ENCODE peak calls at places on chromosomes 5 and 9, in eight cellular contexts. One of them, this sample, is unnamed.

GRCh38 chr5:65483474-65484346 is 2.0 kb upstream of the ADAMTS6 start:
- DNase-seq in effector CD8-positive, alpha-beta T cell: no peak
- DNase-seq in NCI-H774: peak; percentile 48
- DNase-seq in left lobe of liver: no peak
- DNase-seq in stimulated activated CD8-positive, alpha-beta memory T cell treated with anti-CD3 and anti-CD28 coated beads, Interleukin-2, amount 100 ng/mL, for 1 hour: no peak
- DNase-seq in effector CD4-positive, alpha-beta T cell: no peak
- DNase-seq in lower lobe of right lung: no peak
- DNase-seq in tibial nerve: no peak
- DNase-seq in this sample: no peak

GRCh38 chr5:136035837-136036236 is 7.0 kb downstream of the TGFBI start:
- DNase-seq in effector CD8-positive, alpha-beta T cell: no peak
- DNase-seq in effector CD4-positive, alpha-beta T cell: no peak
- DNase-seq in stimulated activated CD8-positive, alpha-beta memory T cell treated with anti-CD3 and anti-CD28 coated beads, Interleukin-2, amount 100 ng/mL, for 1 hour: no peak
- DNase-seq in lower lobe of right lung: no peak
- DNase-seq in NCI-H774: no peak
- DNase-seq in left lobe of liver: no peak
- DNase-seq in tibial nerve: no peak
- DNase-seq in this sample: no peak

GRCh38 chr5:16013334-16014065 is 166.1 kb downstream of the MARCHF11 start:
- DNase-seq in NCI-H774: no peak
- DNase-seq in left lobe of liver: no peak
- DNase-seq in effector CD8-positive, alpha-beta T cell: no peak
- DNase-seq in stimulated activated CD8-positive, alpha-beta memory T cell treated with anti-CD3 and anti-CD28 coated beads, Interleukin-2, amount 100 ng/mL, for 1 hour: no peak
- DNase-seq in lower lobe of right lung: no peak
- DNase-seq in effector CD4-positive, alpha-beta T cell: no peak
- DNase-seq in tibial nerve: no peak
- DNase-seq in this sample: no peak

GRCh38 chr5:141476132-141476909 is 555 bp downstream of the PCDHGC3 start:
- DNase-seq in lower lobe of right lung: peak; percentile 61
- DNase-seq in NCI-H774: peak; percentile 5
- DNase-seq in stimulated activated CD8-positive, alpha-beta memory T cell treated with anti-CD3 and anti-CD28 coated beads, Interleukin-2, amount 100 ng/mL, for 1 hour: no peak
- DNase-seq in effector CD8-positive, alpha-beta T cell: no peak
- DNase-seq in effector CD4-positive, alpha-beta T cell: no peak
- DNase-seq in tibial nerve: peak; percentile 41
- DNase-seq in left lobe of liver: peak; percentile 55
- DNase-seq in this sample: peak; percentile 47

GRCh38 chr9:114602620-114603019 is 8.5 kb upstream of the TMEM268 start:
- DNase-seq in effector CD4-positive, alpha-beta T cell: no peak
- DNase-seq in tibial nerve: no peak
- DNase-seq in NCI-H774: no peak
- DNase-seq in effector CD8-positive, alpha-beta T cell: no peak
- DNase-seq in lower lobe of right lung: no peak
- DNase-seq in left lobe of liver: peak; percentile 80
- DNase-seq in stimulated activated CD8-positive, alpha-beta memory T cell treated with anti-CD3 and anti-CD28 coated beads, Interleukin-2, amount 100 ng/mL, for 1 hour: no peak
- DNase-seq in this sample: peak; percentile 65

GRCh38 chr5:35281613-35282012 is 51.3 kb upstream of the PRLR start:
- DNase-seq in effector CD8-positive, alpha-beta T cell: no peak
- DNase-seq in tibial nerve: no peak
- DNase-seq in stimulated activated CD8-positive, alpha-beta memory T cell treated with anti-CD3 and anti-CD28 coated beads, Interleukin-2, amount 100 ng/mL, for 1 hour: no peak
- DNase-seq in lower lobe of right lung: no peak
- DNase-seq in left lobe of liver: no peak
- DNase-seq in NCI-H774: no peak
- DNase-seq in effector CD4-positive, alpha-beta T cell: no peak
- DNase-seq in this sample: no peak

GRCh38 chr9:113857875-113858274 is 18.2 kb upstream of the ZNF618 start:
- DNase-seq in left lobe of liver: no peak
- DNase-seq in stimulated activated CD8-positive, alpha-beta memory T cell treated with anti-CD3 and anti-CD28 coated beads, Interleukin-2, amount 100 ng/mL, for 1 hour: no peak
- DNase-seq in effector CD8-positive, alpha-beta T cell: no peak
- DNase-seq in tibial nerve: no peak
- DNase-seq in NCI-H774: no peak
- DNase-seq in effector CD4-positive, alpha-beta T cell: no peak
- DNase-seq in lower lobe of right lung: peak; percentile 54
- DNase-seq in this sample: no peak

GRCh38 chr9:89372230-89372816 is 54.0 kb downstream of the SECISBP2 start:
- DNase-seq in stimulated activated CD8-positive, alpha-beta memory T cell treated with anti-CD3 and anti-CD28 coated beads, Interleukin-2, amount 100 ng/mL, for 1 hour: no peak
- DNase-seq in effector CD8-positive, alpha-beta T cell: peak; percentile 35
- DNase-seq in tibial nerve: no peak
- DNase-seq in NCI-H774: no peak
- DNase-seq in left lobe of liver: no peak
- DNase-seq in lower lobe of right lung: no peak
- DNase-seq in effector CD4-positive, alpha-beta T cell: peak; percentile 31
- DNase-seq in this sample: no peak

GRCh38 chr5:95901676-95902646 is 59.7 kb downstream of the ELL2 start:
- DNase-seq in stimulated activated CD8-positive, alpha-beta memory T cell treated with anti-CD3 and anti-CD28 coated beads, Interleukin-2, amount 100 ng/mL, for 1 hour: no peak
- DNase-seq in lower lobe of right lung: no peak
- DNase-seq in tibial nerve: no peak
- DNase-seq in effector CD8-positive, alpha-beta T cell: no peak
- DNase-seq in NCI-H774: no peak
- DNase-seq in effector CD4-positive, alpha-beta T cell: no peak
- DNase-seq in left lobe of liver: no peak
- DNase-seq in this sample: no peak

GRCh38 chr5:36033050-36033449 is 33.6 kb downstream of the UGT3A2 start:
- DNase-seq in stimulated activated CD8-positive, alpha-beta memory T cell treated with anti-CD3 and anti-CD28 coated beads, Interleukin-2, amount 100 ng/mL, for 1 hour: no peak
- DNase-seq in effector CD8-positive, alpha-beta T cell: no peak
- DNase-seq in left lobe of liver: no peak
- DNase-seq in effector CD4-positive, alpha-beta T cell: no peak
- DNase-seq in NCI-H774: no peak
- DNase-seq in tibial nerve: no peak
- DNase-seq in lower lobe of right lung: no peak
- DNase-seq in this sample: no peak

GRCh38 chr9:88766778-88767503 is 224.3 kb upstream of the S1PR3 start:
- DNase-seq in effector CD4-positive, alpha-beta T cell: no peak
- DNase-seq in tibial nerve: no peak
- DNase-seq in NCI-H774: no peak
- DNase-seq in stimulated activated CD8-positive, alpha-beta memory T cell treated with anti-CD3 and anti-CD28 coated beads, Interleukin-2, amount 100 ng/mL, for 1 hour: no peak
- DNase-seq in lower lobe of right lung: no peak
- DNase-seq in effector CD8-positive, alpha-beta T cell: no peak
- DNase-seq in left lobe of liver: no peak
- DNase-seq in this sample: no peak

GRCh38 chr5:154862766-154863165 is 4.3 kb downstream of the CNOT8 start:
- DNase-seq in lower lobe of right lung: no peak
- DNase-seq in stimulated activated CD8-positive, alpha-beta memory T cell treated with anti-CD3 and anti-CD28 coated beads, Interleukin-2, amount 100 ng/mL, for 1 hour: no peak
- DNase-seq in effector CD4-positive, alpha-beta T cell: no peak
- DNase-seq in NCI-H774: no peak
- DNase-seq in tibial nerve: no peak
- DNase-seq in left lobe of liver: no peak
- DNase-seq in effector CD8-positive, alpha-beta T cell: no peak
- DNase-seq in this sample: no peak

GRCh38 chr5:31854625-31855526 is 215.9 kb downstream of the PDZD2 start:
- DNase-seq in stimulated activated CD8-positive, alpha-beta memory T cell treated with anti-CD3 and anti-CD28 coated beads, Interleukin-2, amount 100 ng/mL, for 1 hour: no peak
- DNase-seq in lower lobe of right lung: peak; percentile 69
- DNase-seq in left lobe of liver: no peak
- DNase-seq in NCI-H774: no peak
- DNase-seq in effector CD4-positive, alpha-beta T cell: no peak
- DNase-seq in effector CD8-positive, alpha-beta T cell: no peak
- DNase-seq in tibial nerve: peak; percentile 32
- DNase-seq in this sample: no peak

GRCh38 chr5:115402822-115403577 is 106.5 kb upstream of the CCDC112 start:
- DNase-seq in lower lobe of right lung: no peak
- DNase-seq in effector CD4-positive, alpha-beta T cell: no peak
- DNase-seq in left lobe of liver: no peak
- DNase-seq in effector CD8-positive, alpha-beta T cell: no peak
- DNase-seq in tibial nerve: no peak
- DNase-seq in stimulated activated CD8-positive, alpha-beta memory T cell treated with anti-CD3 and anti-CD28 coated beads, Interleukin-2, amount 100 ng/mL, for 1 hour: no peak
- DNase-seq in NCI-H774: no peak
- DNase-seq in this sample: no peak

GRCh38 chr9:121642758-121643157 is 8.7 kb upstream of the DAB2IP start:
- DNase-seq in lower lobe of right lung: no peak
- DNase-seq in effector CD8-positive, alpha-beta T cell: no peak
- DNase-seq in effector CD4-positive, alpha-beta T cell: no peak
- DNase-seq in tibial nerve: no peak
- DNase-seq in left lobe of liver: no peak
- DNase-seq in stimulated activated CD8-positive, alpha-beta memory T cell treated with anti-CD3 and anti-CD28 coated beads, Interleukin-2, amount 100 ng/mL, for 1 hour: no peak
- DNase-seq in NCI-H774: no peak
- DNase-seq in this sample: no peak

GRCh38 chr9:115121140-115121710 is 3.3 kb upstream of the TNC start:
- DNase-seq in tibial nerve: no peak
- DNase-seq in stimulated activated CD8-positive, alpha-beta memory T cell treated with anti-CD3 and anti-CD28 coated beads, Interleukin-2, amount 100 ng/mL, for 1 hour: no peak
- DNase-seq in lower lobe of right lung: no peak
- DNase-seq in left lobe of liver: no peak
- DNase-seq in effector CD4-positive, alpha-beta T cell: no peak
- DNase-seq in effector CD8-positive, alpha-beta T cell: no peak
- DNase-seq in NCI-H774: no peak
- DNase-seq in this sample: no peak

GRCh38 chr9:136297016-136297691 is 6.7 kb downstream of the CCDC187 start:
- DNase-seq in tibial nerve: no peak
- DNase-seq in stimulated activated CD8-positive, alpha-beta memory T cell treated with anti-CD3 and anti-CD28 coated beads, Interleukin-2, amount 100 ng/mL, for 1 hour: no peak
- DNase-seq in effector CD4-positive, alpha-beta T cell: no peak
- DNase-seq in NCI-H774: peak; percentile 81
- DNase-seq in lower lobe of right lung: peak; percentile 68
- DNase-seq in left lobe of liver: peak; percentile 77
- DNase-seq in effector CD8-positive, alpha-beta T cell: no peak
- DNase-seq in this sample: peak; percentile 90

GRCh38 chr5:41195228-41195627 is 18.1 kb downstream of the C6 start:
- DNase-seq in NCI-H774: no peak
- DNase-seq in lower lobe of right lung: no peak
- DNase-seq in effector CD8-positive, alpha-beta T cell: no peak
- DNase-seq in tibial nerve: no peak
- DNase-seq in stimulated activated CD8-positive, alpha-beta memory T cell treated with anti-CD3 and anti-CD28 coated beads, Interleukin-2, amount 100 ng/mL, for 1 hour: no peak
- DNase-seq in effector CD4-positive, alpha-beta T cell: no peak
- DNase-seq in left lobe of liver: no peak
- DNase-seq in this sample: no peak

GRCh38 chr5:37812365-37812764 is 27.5 kb downstream of the GDNF start:
- DNase-seq in effector CD4-positive, alpha-beta T cell: no peak
- DNase-seq in left lobe of liver: no peak
- DNase-seq in tibial nerve: no peak
- DNase-seq in stimulated activated CD8-positive, alpha-beta memory T cell treated with anti-CD3 and anti-CD28 coated beads, Interleukin-2, amount 100 ng/mL, for 1 hour: no peak
- DNase-seq in effector CD8-positive, alpha-beta T cell: no peak
- DNase-seq in lower lobe of right lung: no peak
- DNase-seq in NCI-H774: no peak
- DNase-seq in this sample: no peak

GRCh38 chr9:107739601-107740082 is 250.1 kb upstream of the KLF4 start:
- DNase-seq in tibial nerve: no peak
- DNase-seq in stimulated activated CD8-positive, alpha-beta memory T cell treated with anti-CD3 and anti-CD28 coated beads, Interleukin-2, amount 100 ng/mL, for 1 hour: no peak
- DNase-seq in effector CD8-positive, alpha-beta T cell: no peak
- DNase-seq in NCI-H774: no peak
- DNase-seq in lower lobe of right lung: peak; percentile 56
- DNase-seq in left lobe of liver: no peak
- DNase-seq in effector CD4-positive, alpha-beta T cell: no peak
- DNase-seq in this sample: no peak

GRCh38 chr9:122468735-122469134 is 9.0 kb downstream of the OR1J1 start:
- DNase-seq in NCI-H774: no peak
- DNase-seq in tibial nerve: no peak
- DNase-seq in lower lobe of right lung: no peak
- DNase-seq in effector CD4-positive, alpha-beta T cell: no peak
- DNase-seq in effector CD8-positive, alpha-beta T cell: no peak
- DNase-seq in left lobe of liver: no peak
- DNase-seq in stimulated activated CD8-positive, alpha-beta memory T cell treated with anti-CD3 and anti-CD28 coated beads, Interleukin-2, amount 100 ng/mL, for 1 hour: no peak
- DNase-seq in this sample: no peak

GRCh38 chr5:160165137-160166068 is 46.2 kb upstream of the PWWP2A start:
- DNase-seq in effector CD8-positive, alpha-beta T cell: no peak
- DNase-seq in NCI-H774: peak; percentile 71
- DNase-seq in lower lobe of right lung: peak; percentile 89
- DNase-seq in tibial nerve: peak; percentile 78
- DNase-seq in stimulated activated CD8-positive, alpha-beta memory T cell treated with anti-CD3 and anti-CD28 coated beads, Interleukin-2, amount 100 ng/mL, for 1 hour: no peak
- DNase-seq in effector CD4-positive, alpha-beta T cell: no peak
- DNase-seq in left lobe of liver: peak; percentile 60
- DNase-seq in this sample: peak; percentile 65